ENCODE peak calls at places on chromosomes 2 and 18, in four cellular contexts. T is foreskin fibroblast, O is kidney tubule cell, B is endothelial cell. C is an unnamed sample.

GRCh38 chr18:77323640-77324370 is 74.2 kb downstream of the GALR1 start:
- DNase-seq in B (no peak), O (no peak), T (no peak), C (no peak)

GRCh38 chr2:232276739-232277313 is 101.7 kb upstream of the ALPP start:
- DNase-seq in O (no peak), B (no peak), T (no peak), C (no peak)

GRCh38 chr2:207513577-207514257 is 16.0 kb upstream of the CREB1 start:
- DNase-seq in O (peak; percentile 97), T (peak; percentile 94), B (no peak), C (peak; percentile 96)

GRCh38 chr18:23716516-23716915 is 27.3 kb downstream of the LAMA3 start:
- DNase-seq in O (peak; percentile 75), B (no peak), T (peak; percentile 93), C (peak; percentile 76)

GRCh38 chr2:149333636-149334035 is 3.2 kb downstream of the LYPD6 start:
- DNase-seq in O (no peak), B (no peak), T (no peak), C (no peak)

GRCh38 chr2:8571792-8572499 is 109.9 kb upstream of the ID2 start:
- DNase-seq in T (no peak), B (no peak), O (no peak), C (no peak)

GRCh38 chr2:221097568-221097915 is 474.6 kb downstream of the EPHA4 start:
- DNase-seq in O (peak; percentile 86), B (no peak), T (peak; percentile 85), C (peak; percentile 74)

GRCh38 chr2:225668606-225669266 is 269.2 kb downstream of the NYAP2 start:
- DNase-seq in O (peak; percentile 63), T (peak; percentile 83), B (peak; percentile 25), C (peak; percentile 71)

GRCh38 chr2:124369181-124369580 is 344.1 kb downstream of the CNTNAP5 start:
- DNase-seq in O (no peak), B (no peak), T (no peak), C (no peak)

GRCh38 chr2:75146221-75146902 is 53.0 kb downstream of the TACR1 start:
- DNase-seq in O (no peak), T (peak; percentile 33), B (no peak), C (no peak)

GRCh38 chr18:58386780-58387179 is 242.1 kb downstream of the ALPK2 start:
- DNase-seq in O (no peak), T (no peak), B (no peak), C (no peak)

GRCh38 chr18:3262234-3263171 is 570 bp downstream of the MYL12B start:
- DNase-seq in T (peak; percentile 49), O (peak; percentile 67), B (no peak), C (peak; percentile 45)

GRCh38 chr2:151976945-151977353 is 121.9 kb downstream of the CACNB4 start:
- DNase-seq in B (no peak), O (no peak), T (no peak), C (no peak)